ENCODE peak calls at places on chromosomes 7 and 10, in nine cellular contexts. V is colonic mucosa; X is GM12878; C is CD4-positive, alpha-beta T cell; Q is AG09319; N is astrocyte of the cerebellum; K is AG10803; S is foreskin fibroblast; H is fibroblast of pulmonary artery. Z is an unnamed sample.

GRCh38 chr7:106262268-106262881 is 22.4 kb downstream of the NAMPT start:
- DNase-seq in N (no peak), Q (no peak), C (no peak), S (no peak), K (no peak), X (no peak), H (no peak), V (no peak), Z (no peak)

GRCh38 chr7:100983451-100984187 is 14.3 kb downstream of the MUC12 start:
- DNase-seq in V (peak), H (peak), Q (no peak), X (no peak), N (no peak), K (peak), C (no peak), S (peak), Z (peak)

GRCh38 chr7:101137651-101138148 is 10.8 kb downstream of the SERPINE1 start:
- DNase-seq in K (no peak), X (no peak), V (no peak), C (no peak), Q (no peak), S (peak), N (no peak), H (peak), Z (no peak)

GRCh38 chr7:20834656-20835055 is 48.0 kb upstream of the SP8 start:
- DNase-seq in H (no peak), N (no peak), V (no peak), Q (no peak), K (no peak), C (no peak), S (no peak), X (no peak), Z (peak)

GRCh38 chr10:26112532-26112931 is 104.0 kb upstream of the GAD2 start:
- DNase-seq in X (no peak), K (peak), V (no peak), N (no peak), C (no peak), S (no peak), H (no peak), Q (no peak), Z (no peak)

GRCh38 chr10:18737236-18737635 is 78.0 kb downstream of the ARL5B start:
- DNase-seq in X (no peak), H (no peak), N (no peak), C (no peak), K (peak), Q (no peak), S (peak), V (no peak), Z (no peak)

GRCh38 chr10:87973635-87974034 is 110.2 kb downstream of the PTEN start:
- DNase-seq in V (no peak), N (peak), Q (no peak), K (peak), H (peak), S (peak), X (no peak), C (no peak), Z (peak)

GRCh38 chr10:101840741-101841453 is 2.7 kb downstream of the KCNIP2 start:
- DNase-seq in S (peak), V (peak), N (peak), X (no peak), Q (peak), C (peak), H (peak), K (peak), Z (peak)

GRCh38 chr10:60778978-60779668 is 845 bp downstream of the CDK1 start:
- DNase-seq in H (no peak), Q (no peak), K (no peak), N (no peak), C (no peak), S (no peak), X (no peak), V (no peak), Z (no peak)

GRCh38 chr7:7566651-7567611 is at the start of gene MIOS:
- DNase-seq in X (no peak), K (peak), C (peak), S (peak), H (peak), N (peak), Q (peak), V (peak), Z (peak)

GRCh38 chr10:32938554-32939061 is 19.4 kb downstream of the ITGB1 start:
- DNase-seq in N (no peak), C (no peak), Q (no peak), V (peak), H (no peak), K (peak), S (no peak), X (no peak), Z (no peak)

GRCh38 chr7:3301831-3302618 is 973 bp downstream of the SDK1 start:
- DNase-seq in X (no peak), H (peak), N (peak), S (peak), K (no peak), V (no peak), Q (no peak), C (peak), Z (no peak)

GRCh38 chr7:149742075-149742701 is 31.2 kb downstream of the ZNF467 start:
- DNase-seq in N (peak), C (peak), Q (peak), X (no peak), S (peak), V (peak), K (peak), H (peak), Z (peak)

GRCh38 chr7:47609803-47610452 is 28.0 kb upstream of the TNS3 start:
- DNase-seq in N (no peak), S (peak), K (peak), V (no peak), X (no peak), C (no peak), H (peak), Q (peak), Z (no peak)

GRCh38 chr7:519974-520458 is 370 bp upstream of the PDGFA start:
- DNase-seq in C (no peak), V (no peak), S (peak), K (peak), X (no peak), H (peak), Q (no peak), N (no peak), Z (no peak)

GRCh38 chr7:152866791-152867481 is 107.4 kb downstream of the ACTR3B start:
- DNase-seq in C (no peak), X (no peak), N (no peak), K (no peak), V (no peak), S (no peak), Q (no peak), H (no peak), Z (no peak)

GRCh38 chr7:98085674-98086073 is 21.0 kb upstream of the LMTK2 start:
- DNase-seq in K (no peak), S (no peak), H (no peak), Q (no peak), V (peak), X (no peak), C (no peak), N (no peak), Z (no peak)

GRCh38 chr10:78312197-78313046 is 278.8 kb downstream of the RPS24 start:
- DNase-seq in X (no peak), S (peak), C (no peak), N (peak), K (no peak), H (peak), Q (no peak), V (peak), Z (no peak)

GRCh38 chr7:93055543-93056107 is 62.2 kb downstream of the SAMD9 start:
- DNase-seq in X (no peak), N (peak), H (peak), Q (no peak), S (peak), C (no peak), V (no peak), K (peak), Z (peak)

GRCh38 chr7:109836016-109836415 is 1254.9 kb upstream of the LRRN3 start:
- DNase-seq in H (no peak), S (no peak), Q (no peak), X (no peak), K (no peak), N (peak), C (no peak), V (no peak), Z (no peak)

DNA sequence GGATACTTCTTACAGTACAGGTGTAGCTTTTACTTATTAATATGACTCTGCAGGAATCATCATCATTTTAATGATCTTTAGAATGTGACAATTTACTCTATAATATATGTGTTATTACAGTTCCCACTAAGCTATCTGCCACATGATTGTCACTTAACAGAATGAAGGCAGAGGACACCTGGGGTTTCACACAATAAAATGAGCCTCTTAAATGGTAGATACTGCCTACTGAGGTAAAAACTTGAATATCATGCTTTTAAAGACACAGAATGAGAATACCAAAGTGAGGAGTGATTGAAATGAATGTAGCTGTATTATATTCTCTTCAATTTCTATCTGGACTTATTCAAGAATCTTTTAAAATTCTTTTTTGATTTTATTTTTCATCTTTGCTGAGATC is 1255.3 kb upstream of the LRRN3 start:
- DNase-seq in V (no peak), X (no peak), H (no peak), S (no peak), N (no peak), K (no peak), C (no peak), Q (no peak), Z (no peak)
- TF ChIP-seq CTCF in V (no peak), X (no peak), H (no peak), S (no peak), N (no peak), K (no peak), C (no peak), Q (no peak), Z (no peak)

GRCh38 chr7:22657479-22657878 is 69.5 kb upstream of the IL6 start:
- DNase-seq in N (no peak), S (peak), X (no peak), V (no peak), K (no peak), Q (no peak), C (no peak), H (no peak), Z (no peak)
- TF ChIP-seq CTCF in N (no peak), S (no peak), X (no peak), V (no peak), K (no peak), Q (no peak), C (peak), H (peak), Z (no peak)

GRCh38 chr7:155017834-155018233 is 14.9 kb upstream of the PAXIP1 start:
- DNase-seq in N (no peak), C (no peak), Q (no peak), H (no peak), X (no peak), V (no peak), K (no peak), S (no peak), Z (no peak)

GRCh38 chr7:155021699-155022145 is 18.8 kb upstream of the PAXIP1 start:
- DNase-seq in Q (no peak), K (no peak), N (no peak), C (no peak), H (no peak), S (no peak), X (no peak), V (no peak), Z (no peak)

DNA sequence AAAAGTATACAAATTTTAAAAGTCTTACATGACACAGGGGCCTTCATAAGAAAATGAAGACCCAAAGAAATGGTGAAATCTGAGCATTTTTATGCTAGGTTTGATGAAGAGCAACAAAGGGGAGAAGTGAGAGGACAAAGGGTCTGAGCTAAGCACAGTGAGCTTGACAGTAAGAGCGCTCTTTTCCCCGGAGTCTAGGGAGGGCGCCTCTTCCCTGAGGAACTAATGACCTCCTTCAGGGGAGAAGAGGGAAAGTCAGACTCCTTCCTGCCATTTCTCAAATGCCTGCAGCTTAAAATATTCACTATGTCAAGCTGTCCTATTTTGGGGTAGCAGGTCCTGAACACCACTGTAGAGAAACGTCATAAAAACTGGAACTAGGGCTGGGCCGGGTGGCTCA is 18.1 kb upstream of the PAXIP1 start:
- DNase-seq in X (no peak), K (no peak), C (no peak), N (no peak), S (no peak), H (no peak), V (no peak), Q (no peak), Z (no peak)
- TF ChIP-seq CTCF in X (no peak), K (no peak), C (no peak), N (no peak), S (no peak), H (no peak), V (no peak), Q (no peak), Z (no peak)

DNA sequence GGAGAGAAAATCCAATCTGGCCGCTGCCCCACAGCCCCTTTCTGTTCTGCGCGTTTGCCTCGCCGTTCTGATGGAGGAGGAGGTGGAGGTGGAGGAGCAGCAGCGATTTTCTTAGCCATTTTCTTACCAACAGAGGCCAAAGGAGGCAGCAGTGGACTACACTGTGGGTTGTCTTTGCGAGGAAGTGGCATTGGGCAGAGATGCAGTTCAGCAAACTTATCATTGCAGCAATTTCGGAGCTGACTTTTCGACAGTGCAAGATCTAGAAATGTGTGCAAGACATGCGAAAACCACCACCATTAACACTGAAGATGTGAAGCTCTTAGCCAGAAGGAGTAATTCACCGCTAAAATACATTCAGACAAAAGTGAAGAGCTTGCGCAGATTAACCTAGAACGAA is 1.9 kb upstream of the ARL4A start:
- DNase-seq in N (no peak), K (peak), S (peak), Q (no peak), X (no peak), H (peak), V (peak), C (peak), Z (no peak)
- TF ChIP-seq CTCF in N (peak), K (peak), S (peak), Q (peak), X (no peak), H (peak), V (no peak), C (peak), Z (peak)

DNA sequence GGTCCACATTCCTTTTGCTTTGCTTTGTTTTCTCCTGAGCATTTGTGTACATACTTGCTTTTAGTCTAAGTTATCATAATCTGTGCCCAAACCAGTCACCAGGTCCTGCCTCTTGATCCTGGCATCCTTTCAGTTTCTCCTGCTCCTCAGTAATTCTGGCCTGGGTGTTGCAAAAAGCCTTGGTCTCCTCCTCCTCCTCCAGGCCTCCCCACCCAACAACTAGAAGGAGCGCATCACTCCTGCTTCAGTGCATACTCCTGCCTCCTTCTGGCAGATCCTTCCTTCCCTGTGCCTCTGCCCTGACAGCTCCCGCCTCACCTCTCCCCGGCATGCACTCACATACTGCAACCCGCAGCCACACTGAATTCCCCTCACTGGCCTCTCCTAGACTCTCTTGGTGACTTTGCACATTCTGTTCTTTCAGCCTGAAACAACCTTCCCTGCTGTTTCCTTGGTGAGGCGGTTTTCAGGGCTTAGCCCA is 2.3 kb downstream of the DENND2A start:
- DNase-seq in X (no peak), K (peak), C (no peak), V (no peak), Q (peak), N (no peak), H (peak), S (peak), Z (no peak)
- TF ChIP-seq CTCF in X (no peak), K (peak), C (no peak), V (no peak), Q (peak), N (peak), H (peak), S (peak), Z (peak)